ENCODE peak calls at places on chromosome 16, in six cellular contexts. L is hypothalamus; N is CD4-positive, alpha-beta T cell; W is KBM-7; P is stimulated activated CD4-positive, alpha-beta T cell treated with anti-CD3 and anti-CD28 coated beads, Interleukin-4, amount 100 ng/mL, for 4 hours; R is left colon. F is an unnamed sample.

GRCh38 chr16:58375386-58375785 is 16.9 kb upstream of the GINS3 start:
- DNase-seq in L (no peak), N (no peak), W (no peak), P (no peak), R (no peak), F (no peak)

GRCh38 chr16:68412061-68412460 is 36.2 kb downstream of the SMPD3 start:
- DNase-seq in L (no peak), N (no peak), W (no peak), P (no peak), R (no peak), F (no peak)

GRCh38 chr16:84278968-84279367 is 15.7 kb upstream of the WFDC1 start:
- DNase-seq in L (no peak), N (no peak), W (no peak), P (no peak), R (no peak), F (no peak)

GRCh38 chr16:31382485-31383161 is 10.5 kb upstream of the ITGAD start:
- DNase-seq in L (no peak), N (peak), W (peak), P (peak), R (peak), F (peak)

GRCh38 chr16:30753596-30753995 is 5.4 kb downstream of the PHKG2 start:
- DNase-seq in L (no peak), N (no peak), W (no peak), P (no peak), R (no peak), F (no peak)

GRCh38 chr16:63876096-63876495 is 1245.8 kb downstream of the CDH11 start:
- DNase-seq in L (no peak), N (no peak), W (no peak), P (no peak), R (no peak), F (no peak)

GRCh38 chr16:78005881-78006280 is 16.5 kb upstream of the CLEC3A start:
- DNase-seq in L (no peak), N (no peak), W (peak), P (no peak), R (no peak), F (peak)

GRCh38 chr16:82867425-82867824 is 240.7 kb downstream of the CDH13 start:
- DNase-seq in L (no peak), N (no peak), W (no peak), P (no peak), R (no peak), F (no peak)

GRCh38 chr16:66483689-66484452 is 56.8 kb downstream of the BEAN1 start:
- DNase-seq in L (peak), N (peak), W (peak), P (peak), R (peak), F (peak)

GRCh38 chr16:31480851-31481250 is 2.1 kb upstream of the SLC5A2 start:
- DNase-seq in L (no peak), N (no peak), W (peak), P (no peak), R (peak), F (no peak)

GRCh38 chr16:20767577-20767976 is 3.8 kb downstream of the ACSM3 start:
- DNase-seq in L (no peak), N (no peak), W (no peak), P (no peak), R (no peak), F (no peak)

GRCh38 chr16:88619859-88620655 is 18.3 kb upstream of the IL17C start:
- DNase-seq in L (no peak), N (peak), W (no peak), P (peak), R (no peak), F (no peak)

GRCh38 chr16:74682556-74682955 is 15.9 kb upstream of the RFWD3 start:
- DNase-seq in L (no peak), N (no peak), W (no peak), P (no peak), R (no peak), F (no peak)

GRCh38 chr16:58644765-58645487 is 15.3 kb upstream of the CNOT1 start:
- DNase-seq in L (no peak), N (no peak), W (no peak), P (no peak), R (no peak), F (no peak)

GRCh38 chr16:1356061-1356900 is 4.5 kb downstream of the GNPTG start:
- DNase-seq in L (no peak), N (no peak), W (no peak), P (no peak), R (no peak), F (no peak)

F was measured in OCI-LY7.